ENCODE peak calls at places on chromosomes 12 and 14, in ten cellular contexts. Z, Q, I, P, W, G, D, L, U and E are unnamed samples.

GRCh38 chr14:68687746-68688145 is 105.1 kb downstream of the ZFP36L1 start:
- DNase-seq in Z (no peak), Q (no peak), I (no peak), P (no peak), W (no peak), G (peak), D (no peak), L (no peak), U (peak), E (no peak)

GRCh38 chr12:96063046-96063445 is 27.7 kb upstream of the LTA4H start:
- DNase-seq in Z (no peak), Q (no peak), I (no peak), P (no peak), W (peak), G (no peak), D (no peak), L (no peak), U (no peak), E (no peak)

GRCh38 chr12:69084816-69085215 is 151.8 kb upstream of the CPM start:
- DNase-seq in Z (no peak), Q (no peak), I (no peak), P (no peak), W (no peak), G (no peak), D (no peak), L (no peak), U (no peak), E (no peak)

GRCh38 chr12:6330999-6331714 is 10.7 kb downstream of the TNFRSF1A start:
- DNase-seq in Z (peak), Q (no peak), I (no peak), P (no peak), W (no peak), G (no peak), D (no peak), L (no peak), U (no peak), E (no peak)

GRCh38 chr12:84910549-84911241 is 1.9 kb downstream of the SLC6A15 start:
- DNase-seq in Z (no peak), Q (no peak), I (no peak), P (no peak), W (peak), G (no peak), D (no peak), L (no peak), U (no peak), E (no peak)

GRCh38 chr14:103507751-103508150 is 14.9 kb downstream of the CKB start:
- DNase-seq in Z (no peak), Q (no peak), I (no peak), P (peak), W (no peak), G (no peak), D (no peak), L (no peak), U (no peak), E (no peak)

GRCh38 chr12:89085421-89085820 is 266.9 kb downstream of the DUSP6 start:
- DNase-seq in Z (no peak), Q (no peak), I (no peak), P (no peak), W (no peak), G (no peak), D (no peak), L (no peak), U (no peak), E (no peak)

GRCh38 chr12:26940820-26941219 is 2.5 kb downstream of the FGFR1OP2 start:
- DNase-seq in Z (no peak), Q (peak), I (no peak), P (no peak), W (no peak), G (no peak), D (no peak), L (no peak), U (no peak), E (no peak)

GRCh38 chr14:77242752-77243151 is 28.3 kb downstream of the NGB start:
- DNase-seq in Z (no peak), Q (no peak), I (no peak), P (no peak), W (no peak), G (no peak), D (no peak), L (no peak), U (no peak), E (no peak)

GRCh38 chr14:36604757-36605505 is 22.5 kb upstream of the NKX2-8 start:
- DNase-seq in Z (no peak), Q (no peak), I (peak), P (no peak), W (peak), G (peak), D (peak), L (peak), U (peak), E (no peak)

GRCh38 chr12:81692008-81692407 is 67.1 kb downstream of the PPFIA2 start:
- DNase-seq in Z (no peak), Q (no peak), I (no peak), P (no peak), W (peak), G (no peak), D (no peak), L (peak), U (no peak), E (no peak)

GRCh38 chr14:38252066-38252710 is 3.7 kb downstream of the CLEC14A start:
- DNase-seq in Z (no peak), Q (no peak), I (no peak), P (no peak), W (peak), G (no peak), D (no peak), L (no peak), U (no peak), E (no peak)

GRCh38 chr12:3253682-3254275 is 176.6 kb downstream of the TSPAN9 start:
- DNase-seq in Z (no peak), Q (no peak), I (no peak), P (no peak), W (no peak), G (no peak), D (no peak), L (no peak), U (no peak), E (no peak)

GRCh38 chr12:10557766-10558165 is 52.1 kb downstream of the EIF2S3B start:
- DNase-seq in Z (no peak), Q (no peak), I (no peak), P (no peak), W (no peak), G (no peak), D (no peak), L (no peak), U (no peak), E (no peak)

GRCh38 chr14:40413146-40413545 is 980.9 kb upstream of the FBXO33 start:
- DNase-seq in Z (no peak), Q (no peak), I (no peak), P (no peak), W (no peak), G (no peak), D (no peak), L (no peak), U (no peak), E (no peak)

GRCh38 chr14:103693514-103693913 is 21.7 kb downstream of the XRCC3 start:
- DNase-seq in Z (no peak), Q (no peak), I (no peak), P (peak), W (no peak), G (no peak), D (peak), L (peak), U (no peak), E (no peak)

GRCh38 chr14:99063620-99064225 is 208.3 kb downstream of the BCL11B start:
- DNase-seq in Z (no peak), Q (no peak), I (no peak), P (no peak), W (no peak), G (no peak), D (no peak), L (no peak), U (no peak), E (no peak)

GRCh38 chr14:31961881-31962280 is 115.2 kb upstream of the ARHGAP5 start:
- DNase-seq in Z (no peak), Q (no peak), I (peak), P (no peak), W (no peak), G (no peak), D (no peak), L (no peak), U (no peak), E (no peak)